ENCODE peak calls at places on chromosome 11, in four cellular contexts. R is body of pancreas; S is CD4-positive, alpha-beta memory T cell; Z is ovary. P is an unnamed sample.

GRCh38 chr11:61691378-61692156 is 11.4 kb downstream of the DAGLA start:
- DNase-seq in R (peak; percentile 13), S (no peak), Z (no peak), P (no peak)

GRCh38 chr11:106717222-106717621 is 301.1 kb downstream of the GUCY1A2 start:
- DNase-seq in R (no peak), S (no peak), Z (no peak), P (no peak)

GRCh38 chr11:1453611-1454386 is 32.8 kb downstream of the MOB2 start:
- DNase-seq in R (peak; percentile 69), S (peak; percentile 58), Z (peak; percentile 32), P (peak; percentile 17)

GRCh38 chr11:48170176-48170839 is 46.3 kb upstream of the OR4B1 start:
- DNase-seq in R (no peak), S (no peak), Z (no peak), P (no peak)

GRCh38 chr11:79377399-79377798 is 63.4 kb downstream of the TENM4 start:
- DNase-seq in R (no peak), S (no peak), Z (no peak), P (no peak)

GRCh38 chr11:69010361-69010891 is 2.6 kb downstream of the MRGPRF start:
- DNase-seq in R (no peak), S (no peak), Z (no peak), P (no peak)

GRCh38 chr11:104033134-104033533 is 3.3 kb upstream of the DDI1 start:
- DNase-seq in R (no peak), S (no peak), Z (peak; percentile 66), P (no peak)

GRCh38 chr11:125091247-125091876 is 20.1 kb downstream of the TMEM218 start:
- DNase-seq in R (no peak), S (no peak), Z (peak; percentile 53), P (no peak)

GRCh38 chr11:47532597-47533213 is 20.2 kb downstream of the CELF1 start:
- DNase-seq in R (no peak), S (no peak), Z (no peak), P (no peak)

GRCh38 chr11:56885182-56885581 is 103.5 kb upstream of the OR5AK2 start:
- DNase-seq in R (peak; percentile 46), S (no peak), Z (no peak), P (no peak)

GRCh38 chr11:2097356-2097997 is 41.7 kb downstream of the IGF2 start:
- DNase-seq in R (peak; percentile 61), S (no peak), Z (peak; percentile 94), P (no peak)

GRCh38 chr11:22780914-22781593 is 48.5 kb downstream of the SVIP start:
- DNase-seq in R (no peak), S (peak; percentile 2), Z (no peak), P (no peak)

GRCh38 chr11:71913716-71914115 is 14.7 kb downstream of the XNDC1N start:
- DNase-seq in R (no peak), S (no peak), Z (no peak), P (no peak)

GRCh38 chr11:38582151-38582550 is 1984.1 kb upstream of the RAG2 start:
- DNase-seq in R (no peak), S (no peak), Z (no peak), P (no peak)

GRCh38 chr11:65086809-65087208 is 2.8 kb downstream of the ZFPL1 start:
- DNase-seq in R (no peak), S (no peak), Z (no peak), P (no peak)

GRCh38 chr11:17572791-17573460 is 25.9 kb downstream of the OTOG start:
- DNase-seq in R (no peak), S (no peak), Z (no peak), P (no peak)

GRCh38 chr11:13030857-13031256 is 21.7 kb downstream of the RASSF10 start:
- DNase-seq in R (peak; percentile 89), S (no peak), Z (no peak), P (no peak)

GRCh38 chr11:114202011-114202609 is 94.1 kb upstream of the NNMT start:
- DNase-seq in R (no peak), S (no peak), Z (no peak), P (no peak)
- H3K4me1 ChIP-seq in R (peaks cover 24% of the 10 kb centered on the region), S (peaks cover 4% of the 10 kb centered on the region), Z (peaks cover 12% of the 10 kb centered on the region), P (no peaks in the 10 kb centered on the region)

GRCh38 chr11:27456802-27457329 is 15.7 kb downstream of the LGR4 start:
- DNase-seq in R (no peak), S (no peak), Z (no peak), P (no peak)
- H3K4me1 ChIP-seq in R (peaks cover 96% of the 10 kb centered on the region), S (no peaks in the 10 kb centered on the region), Z (peaks cover 5% of the 10 kb centered on the region), P (no peaks in the 10 kb centered on the region)

GRCh38 chr11:120126543-120126942 is 11.4 kb downstream of the TRIM29 start:
- DNase-seq in R (no peak), S (no peak), Z (no peak), P (no peak)
- H3K4me1 ChIP-seq in R (peaks cover 4% of the 10 kb centered on the region), S (no peaks in the 10 kb centered on the region), Z (no peaks in the 10 kb centered on the region), P (no peaks in the 10 kb centered on the region)

DNA sequence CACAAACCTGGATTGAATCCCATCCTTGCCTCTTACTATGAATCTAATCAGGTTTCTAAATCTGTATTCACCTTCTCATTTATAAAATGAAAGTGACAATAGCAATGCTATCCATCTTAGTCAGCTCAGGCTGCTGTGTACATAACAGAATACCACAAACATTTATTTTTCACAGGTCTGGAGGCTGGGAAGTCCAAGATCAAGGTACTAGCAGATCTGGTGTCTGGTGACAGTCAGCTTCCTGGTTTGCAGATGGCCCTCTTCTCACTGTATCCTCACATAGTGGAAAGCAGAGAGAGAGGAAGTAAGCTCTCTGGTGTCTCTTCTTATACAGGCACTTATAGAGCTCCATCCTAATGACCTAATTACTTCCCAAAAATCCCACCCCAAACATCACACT is 19.1 kb downstream of the FAM168A start:
- DNase-seq in R (no peak), S (no peak), Z (no peak), P (no peak)
- H3K4me1 ChIP-seq in R (no peaks in the 10 kb centered on the region), S (no peaks in the 10 kb centered on the region), Z (no peaks in the 10 kb centered on the region), P (no peaks in the 10 kb centered on the region)

GRCh38 chr11:114088216-114088615 is 28.7 kb downstream of the ZBTB16 start:
- DNase-seq in R (no peak), S (no peak), Z (no peak), P (no peak)

GRCh38 chr11:114090976-114091375 is 31.5 kb downstream of the ZBTB16 start:
- DNase-seq in R (no peak), S (no peak), Z (no peak), P (no peak)

GRCh38 chr11:114088836-114089235 is 29.3 kb downstream of the ZBTB16 start:
- DNase-seq in R (no peak), S (no peak), Z (no peak), P (no peak)

GRCh38 chr11:114090225-114090624 is 30.7 kb downstream of the ZBTB16 start:
- DNase-seq in R (no peak), S (no peak), Z (no peak), P (no peak)

GRCh38 chr11:114089748-114090147 is 30.2 kb downstream of the ZBTB16 start:
- DNase-seq in R (peak; percentile 58), S (no peak), Z (no peak), P (no peak)
- H3K4me1 ChIP-seq in R (peaks cover 99% of the 10 kb centered on the region), S (peaks cover 18% of the 10 kb centered on the region), Z (peaks cover 9% of the 10 kb centered on the region), P (peaks cover 9% of the 10 kb centered on the region)

GRCh38 chr11:122746611-122747305 is 91.2 kb downstream of the UBASH3B start:
- DNase-seq in R (no peak), S (no peak), Z (no peak), P (no peak)

GRCh38 chr11:122746050-122746478 is 90.5 kb downstream of the UBASH3B start:
- DNase-seq in R (no peak), S (peak; percentile 71), Z (no peak), P (peak; percentile 10)

GRCh38 chr11:122748968-122749687 is 89.2 kb upstream of the CRTAM start:
- DNase-seq in R (no peak), S (peak; percentile 49), Z (no peak), P (peak; percentile 27)

GRCh38 chr11:122745111-122745510 is 89.6 kb downstream of the UBASH3B start:
- DNase-seq in R (no peak), S (no peak), Z (no peak), P (no peak)

DNA sequence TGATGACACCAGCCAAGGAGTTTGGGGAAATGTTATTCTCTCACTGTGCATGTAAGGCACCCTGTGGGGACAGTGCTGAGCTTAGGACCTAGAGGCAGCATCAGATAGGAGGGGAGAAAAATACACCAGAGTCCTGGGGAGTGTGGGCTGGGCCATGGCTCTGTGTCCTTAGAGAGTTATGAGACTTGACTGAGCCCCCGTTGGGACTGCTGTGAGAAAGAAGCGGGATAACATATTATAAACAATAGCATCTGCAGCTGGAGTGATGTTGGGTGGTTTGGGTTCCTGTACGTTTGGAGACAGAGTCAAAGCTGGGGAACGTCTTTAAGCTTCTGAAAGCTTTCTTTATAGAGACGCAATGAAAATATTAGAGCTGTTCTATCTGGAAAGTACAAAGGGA is 90.9 kb upstream of the CRTAM start:
- DNase-seq in R (no peak), S (no peak), Z (no peak), P (no peak)
- H3K4me1 ChIP-seq in R (no peaks in the 10 kb centered on the region), S (peaks cover 70% of the 10 kb centered on the region), Z (no peaks in the 10 kb centered on the region), P (peaks cover 56% of the 10 kb centered on the region)

DNA sequence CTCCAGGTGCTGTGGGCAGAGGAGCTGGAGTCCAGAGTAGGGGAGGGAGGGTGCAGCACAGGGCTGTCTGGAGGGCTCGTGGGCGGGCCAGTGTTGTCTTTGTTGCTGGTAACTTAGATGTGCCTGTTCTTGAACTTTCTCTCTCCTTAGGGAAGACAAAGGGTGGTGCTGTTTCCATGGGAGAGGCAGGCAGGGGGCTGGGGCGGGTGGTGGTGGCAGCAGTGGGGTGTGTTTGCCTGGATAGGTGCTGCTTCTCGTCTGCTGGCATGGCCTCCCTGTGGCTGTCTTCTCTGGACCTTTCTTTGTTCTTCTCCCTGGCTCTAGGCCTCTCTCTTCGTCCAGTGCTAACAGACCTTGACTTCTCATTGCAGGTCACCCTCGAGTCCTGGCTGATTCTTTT is 8.5 kb downstream of the SIDT2 start:
- DNase-seq in R (no peak), S (no peak), Z (peak; percentile 49), P (no peak)
- H3K4me1 ChIP-seq in R (peaks cover 57% of the 10 kb centered on the region), S (no peaks in the 10 kb centered on the region), Z (peaks cover 19% of the 10 kb centered on the region), P (no peaks in the 10 kb centered on the region)